ENCODE peak calls at places on chromosome 4, in four cellular contexts. One of them, this sample, is unnamed. For H3K4me1, the result is how much of the 10 kb centered on the place peaks cover.

GRCh38 chr4:122481766-122482405 is 25.4 kb upstream of the IL2 start:
- DNase-seq in H9: no peak
- DNase-seq in IMR-90: no peak
- DNase-seq in mesenchymal stem cell: peak
- DNase-seq in this sample: no peak

GRCh38 chr4:186241616-186242015 is 14.3 kb downstream of the KLKB1 start:
- DNase-seq in mesenchymal stem cell: no peak
- DNase-seq in IMR-90: no peak
- DNase-seq in H9: no peak
- DNase-seq in this sample: no peak

GRCh38 chr4:150297861-150298474 is 219.7 kb downstream of the DCLK2 start:
- DNase-seq in H9: no peak
- DNase-seq in IMR-90: peak
- DNase-seq in mesenchymal stem cell: peak
- DNase-seq in this sample: peak

GRCh38 chr4:4613641-4614286 is 71.9 kb upstream of the STX18 start:
- DNase-seq in mesenchymal stem cell: no peak
- DNase-seq in H9: no peak
- DNase-seq in IMR-90: peak
- DNase-seq in this sample: no peak

GRCh38 chr4:88697588-88698329 is at the start of gene NAP1L5:
- DNase-seq in IMR-90: peak
- DNase-seq in H9: peak
- DNase-seq in mesenchymal stem cell: peak
- DNase-seq in this sample: peak

GRCh38 chr4:1384675-1385372 is 21.4 kb downstream of the NKX1-1 start:
- DNase-seq in IMR-90: no peak
- DNase-seq in H9: no peak
- DNase-seq in mesenchymal stem cell: no peak
- DNase-seq in this sample: no peak

GRCh38 chr4:103075435-103075893 is 1.1 kb downstream of the SLC9B2 start:
- DNase-seq in mesenchymal stem cell: peak
- DNase-seq in H9: no peak
- DNase-seq in IMR-90: peak
- DNase-seq in this sample: no peak

GRCh38 chr4:32789026-32789608 is 2068.9 kb downstream of the PCDH7 start:
- DNase-seq in mesenchymal stem cell: no peak
- DNase-seq in IMR-90: no peak
- DNase-seq in H9: no peak
- DNase-seq in this sample: peak

GRCh38 chr4:2064276-2064991 is 5.3 kb downstream of the NAT8L start:
- DNase-seq in mesenchymal stem cell: no peak
- DNase-seq in IMR-90: no peak
- DNase-seq in H9: no peak
- DNase-seq in this sample: no peak

GRCh38 chr4:129602447-129602846 is 506.5 kb downstream of the C4orf33 start:
- DNase-seq in IMR-90: no peak
- DNase-seq in mesenchymal stem cell: no peak
- DNase-seq in H9: no peak
- DNase-seq in this sample: no peak

GRCh38 chr4:98745372-98745771 is 87.0 kb upstream of the TSPAN5 start:
- DNase-seq in H9: no peak
- DNase-seq in IMR-90: peak
- DNase-seq in mesenchymal stem cell: peak
- DNase-seq in this sample: peak

GRCh38 chr4:139253046-139253445 is 27.0 kb downstream of the MGARP start:
- DNase-seq in IMR-90: no peak
- DNase-seq in mesenchymal stem cell: no peak
- DNase-seq in H9: no peak
- DNase-seq in this sample: no peak

DNA sequence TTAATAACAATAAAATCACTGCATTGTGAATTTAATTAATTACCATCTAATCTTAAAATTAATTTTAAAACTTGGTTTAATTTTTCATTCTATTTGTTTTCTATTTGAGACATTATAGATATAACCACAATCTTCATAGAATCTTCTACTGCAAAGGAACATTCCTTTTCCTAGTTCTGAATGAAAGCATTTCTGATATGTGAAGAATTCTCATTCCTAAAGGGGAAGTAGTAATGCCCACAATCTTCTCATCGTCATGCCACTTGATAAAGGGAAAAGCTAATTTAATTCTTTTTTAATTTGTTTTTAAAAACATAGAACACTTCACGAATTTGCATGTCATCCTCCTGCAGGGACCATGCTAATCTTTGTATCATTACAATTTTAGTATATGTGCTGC is 23.7 kb downstream of the MGARP start:
- DNase-seq in H9: no peak
- DNase-seq in IMR-90: no peak
- DNase-seq in mesenchymal stem cell: no peak
- DNase-seq in this sample: peak
- H4K8ac ChIP-seq in H9: no peak
- H4K8ac ChIP-seq in IMR-90: no peak
- H4K8ac ChIP-seq in mesenchymal stem cell: no peak
- H4K8ac ChIP-seq in this sample: no peak

DNA sequence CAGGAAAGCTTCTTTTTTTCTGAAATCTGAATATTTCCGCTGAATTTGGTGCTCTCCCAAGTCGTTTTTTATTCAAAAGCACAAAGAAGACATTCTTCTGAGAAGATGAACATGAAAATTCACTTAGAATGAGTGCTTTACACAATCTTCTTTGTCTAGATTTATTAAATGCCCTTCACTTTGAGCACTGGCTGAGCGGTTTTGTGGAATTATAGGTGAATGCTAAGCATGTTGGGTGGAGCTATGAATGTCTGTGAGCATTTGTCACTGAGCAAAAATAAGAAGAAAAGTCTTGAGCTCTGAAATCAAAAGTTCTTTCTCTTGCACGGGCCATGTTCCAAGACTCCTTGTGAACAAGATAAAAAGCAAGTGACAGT is 13.1 kb downstream of the GASK1B start:
- DNase-seq in IMR-90: no peak
- DNase-seq in H9: no peak
- DNase-seq in mesenchymal stem cell: no peak
- DNase-seq in this sample: no peak
- H3K4me1 ChIP-seq in IMR-90: under half
- H3K4me1 ChIP-seq in H9: under half
- H3K4me1 ChIP-seq in mesenchymal stem cell: under half
- H3K4me1 ChIP-seq in this sample: under half

GRCh38 chr4:174834477-174834876 is 5.4 kb upstream of the GLRA3 start:
- DNase-seq in mesenchymal stem cell: no peak
- DNase-seq in H9: no peak
- DNase-seq in IMR-90: no peak
- DNase-seq in this sample: no peak
- H4K8ac ChIP-seq in mesenchymal stem cell: no peak
- H4K8ac ChIP-seq in H9: no peak
- H4K8ac ChIP-seq in IMR-90: no peak
- H4K8ac ChIP-seq in this sample: no peak

GRCh38 chr4:76980280-76980679 is 30.7 kb downstream of the SEPTIN11 start:
- DNase-seq in H9: no peak
- DNase-seq in mesenchymal stem cell: no peak
- DNase-seq in IMR-90: no peak
- DNase-seq in this sample: no peak
- H3K4me1 ChIP-seq in H9: under half
- H3K4me1 ChIP-seq in mesenchymal stem cell: under half
- H3K4me1 ChIP-seq in IMR-90: under half
- H3K4me1 ChIP-seq in this sample: under half

GRCh38 chr4:158005021-158005420 is 167.8 kb downstream of the GASK1B start:
- DNase-seq in H9: no peak
- DNase-seq in IMR-90: no peak
- DNase-seq in mesenchymal stem cell: no peak
- DNase-seq in this sample: no peak
- H4K8ac ChIP-seq in H9: no peak
- H4K8ac ChIP-seq in IMR-90: no peak
- H4K8ac ChIP-seq in mesenchymal stem cell: no peak
- H4K8ac ChIP-seq in this sample: no peak